ENCODE peak calls at places on chromosomes 13 and 19, in seven cellular contexts. One of them, this sample, is unnamed.

GRCh38 chr19:36423925-36424324 is 5.5 kb upstream of the ZFP82 start:
- DNase-seq in stromal cell of bone marrow: no peak
- DNase-seq in T-cell: no peak
- DNase-seq in GDM1: no peak
- DNase-seq in NCI-H2227 treated with DMSO at 0.1 percent for 48 hours: no peak
- DNase-seq in T-helper 17 cell: no peak
- DNase-seq in GM20000: no peak
- DNase-seq in this sample: no peak

GRCh38 chr19:17073869-17074627 is 1.2 kb downstream of the HAUS8 start:
- DNase-seq in stromal cell of bone marrow: no peak
- DNase-seq in T-cell: peak
- DNase-seq in GDM1: no peak
- DNase-seq in NCI-H2227 treated with DMSO at 0.1 percent for 48 hours: no peak
- DNase-seq in T-helper 17 cell: no peak
- DNase-seq in GM20000: no peak
- DNase-seq in this sample: peak

GRCh38 chr19:1274852-1275259 is 474 bp upstream of the FAM174C start:
- DNase-seq in stromal cell of bone marrow: no peak
- DNase-seq in T-cell: no peak
- DNase-seq in GDM1: no peak
- DNase-seq in NCI-H2227 treated with DMSO at 0.1 percent for 48 hours: no peak
- DNase-seq in T-helper 17 cell: no peak
- DNase-seq in GM20000: no peak
- DNase-seq in this sample: no peak

GRCh38 chr19:52946322-52947310 is 16.1 kb downstream of the ZNF816 start:
- DNase-seq in stromal cell of bone marrow: no peak
- DNase-seq in T-cell: no peak
- DNase-seq in GDM1: no peak
- DNase-seq in NCI-H2227 treated with DMSO at 0.1 percent for 48 hours: peak
- DNase-seq in T-helper 17 cell: no peak
- DNase-seq in GM20000: peak
- DNase-seq in this sample: peak

GRCh38 chr19:57110592-57111328 is 9.0 kb upstream of the USP29 start:
- DNase-seq in stromal cell of bone marrow: no peak
- DNase-seq in T-cell: no peak
- DNase-seq in GDM1: no peak
- DNase-seq in NCI-H2227 treated with DMSO at 0.1 percent for 48 hours: no peak
- DNase-seq in T-helper 17 cell: no peak
- DNase-seq in GM20000: no peak
- DNase-seq in this sample: no peak

GRCh38 chr13:47794963-47795362 is 206.1 kb downstream of the SUCLA2 start:
- DNase-seq in stromal cell of bone marrow: no peak
- DNase-seq in T-cell: no peak
- DNase-seq in GDM1: peak
- DNase-seq in NCI-H2227 treated with DMSO at 0.1 percent for 48 hours: no peak
- DNase-seq in T-helper 17 cell: no peak
- DNase-seq in GM20000: no peak
- DNase-seq in this sample: no peak

GRCh38 chr19:58084596-58085347 is 13.3 kb downstream of the ZSCAN18 start:
- DNase-seq in stromal cell of bone marrow: no peak
- DNase-seq in T-cell: no peak
- DNase-seq in GDM1: no peak
- DNase-seq in NCI-H2227 treated with DMSO at 0.1 percent for 48 hours: no peak
- DNase-seq in T-helper 17 cell: no peak
- DNase-seq in GM20000: no peak
- DNase-seq in this sample: no peak

GRCh38 chr13:28819046-28819747 is 942 bp upstream of the MTUS2 start:
- DNase-seq in stromal cell of bone marrow: peak
- DNase-seq in T-cell: no peak
- DNase-seq in GDM1: no peak
- DNase-seq in NCI-H2227 treated with DMSO at 0.1 percent for 48 hours: no peak
- DNase-seq in T-helper 17 cell: no peak
- DNase-seq in GM20000: peak
- DNase-seq in this sample: peak

GRCh38 chr13:100314132-100314910 is 225.4 kb downstream of the PCCA start:
- DNase-seq in stromal cell of bone marrow: no peak
- DNase-seq in T-cell: no peak
- DNase-seq in GDM1: no peak
- DNase-seq in NCI-H2227 treated with DMSO at 0.1 percent for 48 hours: no peak
- DNase-seq in T-helper 17 cell: no peak
- DNase-seq in GM20000: no peak
- DNase-seq in this sample: no peak

This sample was measured in GM10248.